ENCODE peak calls at places on chromosome 2, in eight cellular contexts. I, C, A, Y, X, L, U and M are unnamed samples.

GRCh38 chr2:170156592-170156991 is 21.4 kb upstream of the MYO3B start:
- DNase-seq in I (no peak), C (no peak), A (no peak), Y (no peak), X (no peak), L (no peak), U (no peak), M (no peak)

GRCh38 chr2:224910535-224910934 is 131.7 kb downstream of the DOCK10 start:
- DNase-seq in I (no peak), C (no peak), A (no peak), Y (no peak), X (peak), L (no peak), U (no peak), M (no peak)

GRCh38 chr2:218857371-218858137 is 2.1 kb upstream of the WNT6 start:
- DNase-seq in I (no peak), C (no peak), A (no peak), Y (no peak), X (peak), L (no peak), U (no peak), M (no peak)

GRCh38 chr2:182852090-182852489 is 14.3 kb downstream of the FRZB start:
- DNase-seq in I (peak), C (peak), A (peak), Y (no peak), X (no peak), L (peak), U (no peak), M (no peak)

GRCh38 chr2:101820519-101820918 is 123.0 kb downstream of the MAP4K4 start:
- DNase-seq in I (no peak), C (peak), A (no peak), Y (no peak), X (no peak), L (peak), U (no peak), M (no peak)

GRCh38 chr2:55781542-55781941 is 87.9 kb upstream of the PNPT1 start:
- DNase-seq in I (no peak), C (no peak), A (no peak), Y (no peak), X (no peak), L (no peak), U (no peak), M (no peak)

GRCh38 chr2:236176417-236176816 is 8.2 kb upstream of the GBX2 start:
- DNase-seq in I (peak), C (no peak), A (no peak), Y (no peak), X (peak), L (peak), U (peak), M (peak)

GRCh38 chr2:238511614-238511950 is 84.9 kb downstream of the ASB1 start:
- DNase-seq in I (no peak), C (no peak), A (no peak), Y (no peak), X (no peak), L (no peak), U (no peak), M (no peak)

GRCh38 chr2:65532318-65532717 is 99.9 kb upstream of the SPRED2 start:
- DNase-seq in I (no peak), C (no peak), A (no peak), Y (no peak), X (no peak), L (no peak), U (no peak), M (no peak)

GRCh38 chr2:151728736-151729415 is 5.4 kb downstream of the NEB start:
- DNase-seq in I (peak), C (no peak), A (no peak), Y (no peak), X (no peak), L (no peak), U (no peak), M (no peak)

GRCh38 chr2:217979151-217979811 is 23.5 kb downstream of the TNS1 start:
- DNase-seq in I (peak), C (no peak), A (no peak), Y (no peak), X (no peak), L (no peak), U (peak), M (no peak)

GRCh38 chr2:70641263-70641784 is 87.7 kb upstream of the TGFA start:
- DNase-seq in I (no peak), C (no peak), A (no peak), Y (no peak), X (no peak), L (peak), U (no peak), M (no peak)

GRCh38 chr2:222922019-222922800 is 61.4 kb downstream of the ACSL3 start:
- DNase-seq in I (no peak), C (no peak), A (no peak), Y (no peak), X (no peak), L (no peak), U (no peak), M (no peak)

GRCh38 chr2:86500325-86500724 is 59.2 kb downstream of the KDM3A start:
- DNase-seq in I (peak), C (no peak), A (no peak), Y (no peak), X (no peak), L (no peak), U (no peak), M (peak)

GRCh38 chr2:43441195-43441594 is 154.6 kb downstream of the THADA start:
- DNase-seq in I (no peak), C (no peak), A (no peak), Y (no peak), X (no peak), L (peak), U (no peak), M (no peak)

GRCh38 chr2:240624011-240624949 is 1.0 kb upstream of the GPR35 start:
- DNase-seq in I (no peak), C (no peak), A (no peak), Y (no peak), X (no peak), L (no peak), U (no peak), M (no peak)

GRCh38 chr2:143171817-143172216 is 42.6 kb downstream of the ARHGAP15 start:
- DNase-seq in I (peak), C (peak), A (no peak), Y (no peak), X (no peak), L (peak), U (peak), M (no peak)

GRCh38 chr2:20118051-20118450 is 66.6 kb upstream of the LAPTM4A start:
- DNase-seq in I (no peak), C (no peak), A (no peak), Y (no peak), X (no peak), L (no peak), U (no peak), M (no peak)

GRCh38 chr2:183105402-183106134 is 18.7 kb upstream of the NUP35 start:
- DNase-seq in I (no peak), C (no peak), A (no peak), Y (no peak), X (no peak), L (peak), U (no peak), M (no peak)

GRCh38 chr2:169221745-169222369 is 140.5 kb downstream of the LRP2 start:
- DNase-seq in I (peak), C (peak), A (peak), Y (peak), X (peak), L (peak), U (no peak), M (no peak)

GRCh38 chr2:29759342-29759741 is 162.0 kb downstream of the ALK start:
- DNase-seq in I (no peak), C (no peak), A (no peak), Y (no peak), X (no peak), L (no peak), U (no peak), M (no peak)

GRCh38 chr2:54724560-54725342 is 1.3 kb downstream of the EML6 start:
- DNase-seq in I (peak), C (peak), A (no peak), Y (peak), X (peak), L (peak), U (peak), M (peak)

GRCh38 chr2:127638361-127639110 is 7.4 kb upstream of the GPR17 start:
- DNase-seq in I (peak), C (peak), A (no peak), Y (no peak), X (no peak), L (peak), U (peak), M (no peak)

GRCh38 chr2:127641133-127641532 is 4.8 kb upstream of the GPR17 start:
- DNase-seq in I (no peak), C (no peak), A (no peak), Y (no peak), X (no peak), L (no peak), U (no peak), M (no peak)

GRCh38 chr2:127639111-127639474 is 6.9 kb upstream of the GPR17 start:
- DNase-seq in I (no peak), C (no peak), A (no peak), Y (no peak), X (no peak), L (no peak), U (no peak), M (no peak)

GRCh38 chr2:127641846-127642510 is 4.0 kb upstream of the GPR17 start:
- DNase-seq in I (no peak), C (no peak), A (no peak), Y (no peak), X (no peak), L (no peak), U (no peak), M (peak)

GRCh38 chr2:127640082-127641072 is 5.6 kb upstream of the GPR17 start:
- DNase-seq in I (peak), C (no peak), A (no peak), Y (no peak), X (peak), L (no peak), U (peak), M (peak)
- TF ChIP-seq CTCF in I (peak), C (peak), A (peak), Y (peak), X (peak), L (peak), U (peak), M (peak)

GRCh38 chr2:191059308-191059707 is 45.3 kb upstream of the STAT1 start:
- DNase-seq in I (no peak), C (no peak), A (no peak), Y (no peak), X (no peak), L (no peak), U (no peak), M (no peak)
- H2AFZ ChIP-seq in I (no peak), C (no peak), A (no peak), Y (no peak), X (no peak), L (no peak), U (no peak), M (no peak)

GRCh38 chr2:134372141-134372540 is 118.3 kb downstream of the MGAT5 start:
- DNase-seq in I (no peak), C (no peak), A (no peak), Y (no peak), X (no peak), L (no peak), U (no peak), M (no peak)

GRCh38 chr2:134367216-134367615 is 113.3 kb downstream of the MGAT5 start:
- DNase-seq in I (no peak), C (no peak), A (no peak), Y (no peak), X (no peak), L (no peak), U (no peak), M (no peak)

GRCh38 chr2:134371041-134371440 is 117.2 kb downstream of the MGAT5 start:
- DNase-seq in I (no peak), C (no peak), A (no peak), Y (no peak), X (no peak), L (no peak), U (no peak), M (no peak)

GRCh38 chr2:134367915-134368911 is 114.3 kb downstream of the MGAT5 start:
- DNase-seq in I (no peak), C (peak), A (no peak), Y (no peak), X (no peak), L (no peak), U (no peak), M (peak)

GRCh38 chr2:134369220-134369902 is 115.5 kb downstream of the MGAT5 start:
- DNase-seq in I (no peak), C (no peak), A (no peak), Y (no peak), X (no peak), L (no peak), U (no peak), M (no peak)
- TF ChIP-seq EZH2phosphoT487 in I (no peak), C (no peak), A (no peak), Y (no peak), X (no peak), L (no peak), U (no peak), M (no peak)

DNA sequence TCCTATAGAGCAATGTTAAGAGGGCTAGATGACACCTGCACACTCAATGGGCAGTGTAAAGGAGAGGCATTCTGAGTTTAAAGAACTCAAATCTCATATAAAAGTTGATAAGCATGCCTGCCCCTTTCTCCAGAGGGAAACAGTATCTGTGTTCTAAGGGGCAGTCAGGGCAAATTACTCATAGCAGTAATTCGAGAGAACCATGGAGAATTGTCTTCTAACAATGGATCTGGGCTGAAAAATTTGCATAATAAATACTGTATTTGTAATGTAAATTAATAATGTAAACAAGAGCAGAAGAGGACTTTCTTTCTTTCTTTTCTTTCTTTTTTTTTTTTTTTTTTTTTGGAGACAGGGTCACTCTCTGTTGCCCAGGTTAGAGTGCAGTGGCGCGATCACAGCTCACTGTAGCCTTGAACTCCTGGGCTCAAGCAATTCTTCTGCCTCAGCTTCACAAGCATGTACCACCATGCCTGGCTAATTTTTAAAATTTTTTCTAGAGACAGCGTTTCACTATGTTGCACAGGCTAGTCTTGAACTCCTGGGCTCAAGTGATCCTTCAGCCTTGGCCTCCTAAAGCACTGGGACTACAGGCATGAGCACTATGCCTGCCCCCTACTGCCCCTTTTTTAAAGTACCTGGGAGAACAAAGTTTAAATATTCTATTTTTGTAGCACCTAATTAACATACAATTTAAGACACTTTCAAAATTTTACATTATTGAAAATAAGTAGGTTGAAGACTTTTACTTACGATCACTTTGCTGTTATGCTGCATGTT is 70.6 kb downstream of the OTX1 start:
- DNase-seq in I (peak), C (no peak), A (no peak), Y (no peak), X (no peak), L (no peak), U (no peak), M (no peak)
- TF ChIP-seq CTCF in I (peak), C (no peak), A (peak), Y (no peak), X (no peak), L (peak), U (peak), M (peak)

DNA sequence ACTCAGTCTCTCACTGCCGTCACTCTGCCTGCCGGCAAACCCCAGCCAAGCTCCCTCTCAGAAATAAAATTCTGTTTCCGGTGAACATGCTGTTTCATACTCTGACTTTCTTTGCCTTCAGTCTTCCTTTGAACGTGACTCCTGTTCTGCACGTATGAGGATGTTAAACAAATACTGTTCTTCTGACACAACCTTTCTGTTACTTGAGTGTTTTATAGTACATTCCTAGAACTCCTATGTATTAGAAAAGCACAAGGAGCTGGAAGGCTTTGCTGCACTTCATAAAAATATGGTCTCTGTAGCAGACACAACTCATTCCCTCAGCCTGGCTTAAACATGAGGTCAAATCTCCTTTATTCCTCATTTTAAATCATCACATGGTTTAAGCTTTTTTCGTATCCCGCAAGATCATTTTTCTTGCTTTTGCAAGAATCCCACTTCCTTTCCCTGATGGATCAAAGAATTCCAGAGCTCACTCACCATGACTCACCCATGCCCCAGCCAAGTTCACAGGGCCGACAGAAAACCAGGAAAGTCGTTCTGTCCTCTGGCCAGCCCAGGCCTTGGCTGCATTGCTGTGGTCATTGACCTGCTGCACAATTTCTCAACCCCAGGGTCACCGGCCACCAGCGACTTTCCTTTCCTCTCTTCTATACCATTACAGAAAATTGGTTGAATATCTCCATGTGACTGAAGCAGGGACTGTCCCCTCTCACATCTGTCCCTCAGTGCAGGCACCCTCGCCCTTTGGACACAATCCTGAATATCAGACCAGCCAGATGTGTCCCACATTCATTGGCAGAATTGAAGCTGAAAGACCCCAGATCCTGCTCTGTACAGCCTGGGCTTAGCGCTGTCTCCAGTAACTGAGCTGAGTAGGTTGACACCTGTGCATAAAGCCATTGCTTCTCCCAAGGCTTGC is 183.1 kb upstream of the ARL4C start:
- DNase-seq in I (no peak), C (peak), A (peak), Y (no peak), X (no peak), L (peak), U (no peak), M (no peak)
- H2AFZ ChIP-seq in I (no peak), C (no peak), A (peak), Y (no peak), X (peak), L (peak), U (no peak), M (no peak)

DNA sequence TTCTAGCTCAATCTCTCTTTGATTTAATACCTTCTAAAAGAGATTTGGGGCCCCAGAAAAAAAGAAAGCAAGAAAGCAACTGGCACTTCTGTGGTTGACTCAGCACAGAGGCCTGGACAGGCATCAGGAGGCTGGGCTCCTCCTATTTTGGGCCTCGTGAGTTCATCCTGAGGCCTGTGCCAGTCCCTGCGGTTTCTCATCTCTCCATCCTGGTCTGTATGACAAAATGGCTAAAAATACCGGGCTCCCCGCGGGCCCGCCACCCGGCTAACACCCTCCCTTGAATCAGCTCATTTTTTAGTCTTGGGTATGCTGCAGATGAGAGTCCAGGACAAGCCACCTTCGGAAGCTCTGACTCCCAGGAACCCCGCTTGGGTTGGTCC is 62.3 kb upstream of the YWHAQ start:
- DNase-seq in I (no peak), C (no peak), A (no peak), Y (peak), X (no peak), L (no peak), U (no peak), M (no peak)
- TF ChIP-seq EZH2phosphoT487 in I (no peak), C (no peak), A (no peak), Y (no peak), X (no peak), L (no peak), U (no peak), M (no peak)